ENCODE peak calls at places on chromosomes 5 and 9, in five cellular contexts. L is GM06990; B is fibroblast of the aortic adventitia; O is effector memory CD4-positive, alpha-beta T cell; P is HFF-Myc. I is an unnamed sample.

GRCh38 chr9:35719546-35719945 is 12.4 kb downstream of the TLN1 start:
- DNase-seq in P (no peak), B (no peak), L (no peak), O (no peak), I (no peak)

GRCh38 chr5:80930940-80931339 is 29.2 kb upstream of the RASGRF2 start:
- DNase-seq in P (no peak), L (no peak), B (no peak), O (no peak), I (no peak)

GRCh38 chr5:135883441-135883840 is 12.2 kb downstream of the IL9 start:
- DNase-seq in O (no peak), B (no peak), P (no peak), L (no peak), I (no peak)

GRCh38 chr5:117188207-117188606 is 613.6 kb upstream of the SEMA6A start:
- DNase-seq in P (no peak), O (no peak), B (no peak), L (no peak), I (no peak)

GRCh38 chr9:87703636-87704276 is 22.2 kb upstream of the CTSL start:
- DNase-seq in B (no peak), L (no peak), P (no peak), O (no peak), I (no peak)

GRCh38 chr9:137387034-137387890 is 35.7 kb downstream of the EXD3 start:
- DNase-seq in L (peak; percentile 12), P (no peak), B (no peak), O (no peak), I (no peak)

GRCh38 chr9:123710299-123710698 is 219.6 kb downstream of the DENND1A start:
- DNase-seq in O (no peak), B (peak; percentile 77), P (no peak), L (no peak), I (peak; percentile 76)

GRCh38 chr5:420632-421286 is 22.2 kb upstream of the EXOC3 start:
- DNase-seq in B (no peak), L (no peak), P (no peak), O (no peak), I (no peak)

GRCh38 chr5:21152611-21153010 is 1164.6 kb upstream of the CDH18 start:
- DNase-seq in L (no peak), B (peak; percentile 87), P (no peak), O (no peak), I (no peak)

GRCh38 chr9:123544007-123544827 is 188.2 kb downstream of the CRB2 start:
- DNase-seq in P (no peak), L (no peak), B (peak; percentile 67), O (no peak), I (no peak)

GRCh38 chr5:172477466-172477865 is 23.1 kb upstream of the SH3PXD2B start:
- DNase-seq in L (no peak), O (no peak), P (no peak), B (peak; percentile 78), I (no peak)

GRCh38 chr5:2536632-2537031 is 214.8 kb downstream of the IRX2 start:
- DNase-seq in L (no peak), P (no peak), O (no peak), B (no peak), I (no peak)

GRCh38 chr5:57452885-57453284 is 29.7 kb downstream of the ACTBL2 start:
- DNase-seq in P (no peak), O (no peak), B (no peak), L (no peak), I (no peak)

GRCh38 chr5:84791153-84791552 is 406.5 kb upstream of the EDIL3 start:
- DNase-seq in L (no peak), B (no peak), P (no peak), O (no peak), I (no peak)

GRCh38 chr5:43036856-43037711 is 3.0 kb downstream of the ANXA2R start:
- DNase-seq in L (no peak), O (no peak), B (no peak), P (no peak), I (peak; percentile 63)

GRCh38 chr9:111916234-111916645 is 19.6 kb downstream of the UGCG start:
- DNase-seq in L (peak; percentile 69), O (no peak), B (no peak), P (no peak), I (no peak)

GRCh38 chr9:130143974-130144373 is 28.2 kb upstream of the NCS1 start:
- DNase-seq in B (peak; percentile 46), O (no peak), L (no peak), P (no peak), I (peak; percentile 21)

GRCh38 chr5:165616550-165617430 is 2111.4 kb downstream of the MAT2B start:
- DNase-seq in P (no peak), L (no peak), B (no peak), O (no peak), I (no peak)

GRCh38 chr9:84296146-84296843 is 44.3 kb downstream of the SLC28A3 start:
- DNase-seq in O (peak; percentile 3), P (peak; percentile 15), L (peak; percentile 38), B (peak; percentile 49), I (peak; percentile 83)

GRCh38 chr5:142474426-142474825 is 149.6 kb upstream of the SPRY4 start:
- DNase-seq in B (no peak), O (no peak), P (no peak), L (no peak), I (no peak)

GRCh38 chr5:63774939-63775338 is 187.3 kb downstream of the HTR1A start:
- DNase-seq in O (no peak), P (no peak), L (no peak), B (no peak), I (no peak)

GRCh38 chr5:56673171-56673570 is 142.2 kb upstream of the MAP3K1 start:
- DNase-seq in B (no peak), O (no peak), L (no peak), P (no peak), I (no peak)

GRCh38 chr5:34656001-34656699 is at the start of gene RAI14:
- DNase-seq in B (peak; percentile 76), P (no peak), L (peak; percentile 53), O (peak; percentile 12), I (peak; percentile 94)

GRCh38 chr5:34659168-34659567 is 3.0 kb downstream of the RAI14 start:
- DNase-seq in P (no peak), B (no peak), L (no peak), O (no peak), I (peak; percentile 1)

GRCh38 chr5:34657550-34657921 is 1.4 kb downstream of the RAI14 start:
- DNase-seq in L (no peak), P (no peak), O (no peak), B (peak; percentile 63), I (no peak)

GRCh38 chr5:34656700-34657549 is 797 bp downstream of the RAI14 start:
- DNase-seq in P (no peak), B (peak; percentile 17), O (no peak), L (peak; percentile 34), I (peak; percentile 53)

DNA sequence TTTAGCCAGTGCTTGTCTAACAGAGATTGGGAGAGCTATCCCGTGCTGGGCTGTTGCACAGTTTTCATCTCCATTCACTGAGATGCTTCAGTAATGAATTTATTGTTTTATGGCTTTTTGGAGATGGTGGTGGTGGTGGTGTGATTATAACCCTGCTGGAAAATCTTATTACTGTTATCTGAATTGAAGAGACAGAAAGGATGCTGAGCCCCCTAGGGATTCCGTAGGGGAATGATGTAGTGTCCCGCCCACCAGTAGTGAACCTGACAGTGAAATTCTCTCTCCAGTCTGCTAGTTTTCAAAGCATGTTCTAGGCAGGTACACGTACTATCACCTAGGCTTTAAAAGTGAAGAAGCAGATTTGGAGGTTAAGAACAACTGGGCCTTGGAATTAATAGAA is 1.9 kb downstream of the RAI14 start:
- DNase-seq in B (peak; percentile 36), P (no peak), L (no peak), O (no peak), I (peak; percentile 65)
- H3K4me3 ChIP-seq in B (peak overlapping the region; percentile 89), P (peak overlapping the region; percentile 88), L (no peak overlapping the region), O (no peak overlapping the region), I (peak overlapping the region; percentile 86)

GRCh38 chr5:132976852-132977251 is 13.4 kb upstream of the AFF4 start:
- DNase-seq in L (no peak), O (no peak), B (no peak), P (no peak), I (no peak)

DNA sequence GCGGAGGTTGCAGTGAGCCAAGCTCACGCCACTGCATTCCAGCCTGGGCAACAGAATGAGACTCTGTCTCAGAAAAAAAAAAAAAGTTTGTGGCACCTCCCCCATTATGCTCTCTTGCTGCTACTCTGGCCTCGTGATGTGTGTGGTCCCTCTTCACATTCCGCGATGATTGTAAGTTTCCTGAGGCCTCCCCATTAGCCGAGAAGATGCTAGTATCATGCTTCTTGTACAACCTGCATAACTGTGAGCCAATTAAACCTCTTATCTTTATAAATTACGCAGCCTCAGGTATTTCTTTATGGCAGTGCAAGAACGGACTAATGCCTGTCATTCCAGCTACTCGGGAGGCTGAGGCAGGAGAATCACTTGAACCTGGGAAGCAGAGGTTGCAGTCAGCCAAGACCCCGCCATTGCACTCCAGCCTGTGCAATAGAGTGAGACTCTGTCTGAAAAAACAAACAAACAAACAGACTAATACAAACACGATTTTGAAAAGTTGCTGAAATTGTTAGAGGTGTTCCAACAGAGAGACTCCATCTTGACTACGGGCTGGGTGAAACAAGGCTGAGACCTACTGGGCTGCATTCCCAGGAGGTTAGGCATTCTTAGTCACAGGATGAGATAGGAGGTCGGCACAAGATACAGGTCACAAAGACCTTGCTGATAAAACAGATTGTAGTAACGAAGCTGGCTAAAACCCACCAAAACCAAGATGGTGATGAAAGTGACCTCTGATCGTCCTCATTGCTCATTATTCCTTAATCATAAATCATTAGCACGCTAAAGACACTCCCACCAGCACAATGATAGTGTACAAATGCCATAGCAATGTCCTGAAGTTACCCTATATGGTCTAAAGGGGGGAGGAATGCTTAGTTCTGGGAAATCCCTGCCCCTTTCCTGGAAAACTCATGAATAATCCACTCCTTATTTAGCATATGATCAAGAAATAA is 8.3 kb upstream of the AFF4 start:
- DNase-seq in B (peak; percentile 34), P (no peak), L (no peak), O (no peak), I (no peak)
- H3K4me3 ChIP-seq in B (no peak overlapping the region), P (no peak overlapping the region), L (no peak overlapping the region), O (no peak overlapping the region), I (no peak overlapping the region)

DNA sequence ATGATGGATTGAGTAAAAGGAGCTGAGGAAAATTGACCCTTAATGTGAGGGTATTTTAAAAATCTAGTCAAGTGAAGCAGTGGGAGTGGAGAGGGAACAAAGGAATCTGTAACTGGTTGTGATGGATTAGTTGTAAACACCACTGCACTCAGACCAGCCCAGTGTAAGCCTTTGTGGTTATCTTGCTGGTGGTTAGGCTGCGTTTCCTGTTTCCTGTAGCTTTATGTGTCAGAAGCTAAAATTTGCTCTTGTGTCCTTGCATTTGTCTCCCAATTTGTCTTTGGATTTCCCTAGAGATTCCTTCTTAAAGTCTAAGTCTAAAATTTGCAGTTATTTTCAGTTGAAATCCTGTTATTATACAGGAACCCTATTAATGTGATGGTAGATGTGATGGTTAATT is 6.3 kb downstream of the IFNA21 start:
- DNase-seq in P (no peak), L (no peak), O (no peak), B (no peak), I (no peak)
- H3K4me3 ChIP-seq in P (no peak overlapping the region), L (no peak overlapping the region), O (no peak overlapping the region), B (no peak overlapping the region), I (no peak overlapping the region)

DNA sequence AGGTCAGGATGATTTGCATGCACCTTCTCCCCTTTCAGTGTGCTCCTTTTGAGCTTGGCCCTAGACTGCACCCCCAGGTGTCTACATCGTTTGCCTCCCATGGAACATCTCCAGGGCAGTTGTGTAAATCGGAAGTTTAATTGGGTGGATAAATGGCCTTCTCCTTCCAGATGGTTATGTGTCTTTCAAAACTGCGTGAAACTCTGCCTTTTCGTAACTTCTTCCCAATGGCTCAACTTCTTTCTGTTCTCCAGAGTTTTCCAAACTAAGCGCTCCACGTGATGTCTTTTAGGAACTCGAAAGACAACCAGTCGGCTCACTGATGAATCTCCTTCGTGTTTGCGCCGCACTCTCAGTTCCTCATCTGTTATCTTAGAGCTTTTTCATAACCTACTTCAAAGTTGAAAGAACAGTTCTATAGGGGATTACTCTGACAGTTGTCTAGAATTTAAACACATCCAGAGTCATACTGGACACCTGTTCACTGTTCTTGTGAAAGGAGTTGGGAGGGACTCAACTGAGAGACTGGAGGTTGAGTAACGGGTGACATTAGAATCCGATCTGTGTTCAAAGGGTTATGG is 1.8 kb downstream of the ADAMTS19 start:
- DNase-seq in L (no peak), O (no peak), B (no peak), P (no peak), I (no peak)
- H3K4me3 ChIP-seq in L (no peak overlapping the region), O (no peak overlapping the region), B (no peak overlapping the region), P (no peak overlapping the region), I (no peak overlapping the region)

I was measured in foreskin fibroblast.